ENCODE peak calls at places on chromosome 5, in six cellular contexts. G, A, L, Z, Q and S are unnamed samples.

GRCh38 chr5:321233-321725 is at the start of gene AHRR:
- DNase-seq in Q (peak; percentile 47), L (peak; percentile 86), Z (peak; percentile 83), A (peak; percentile 92), G (no peak), S (peak; percentile 44)

GRCh38 chr5:9361835-9362234 is 184.0 kb downstream of the SEMA5A start:
- DNase-seq in Z (peak; percentile 79), A (peak; percentile 90), G (no peak), Q (peak; percentile 51), L (peak; percentile 65), S (no peak)

GRCh38 chr5:41951224-41951623 is 26.1 kb downstream of the FBXO4 start:
- DNase-seq in Q (no peak), A (no peak), L (no peak), G (no peak), Z (no peak), S (no peak)

GRCh38 chr5:132202711-132203463 is 24.8 kb downstream of the P4HA2 start:
- DNase-seq in L (no peak), Q (no peak), G (no peak), A (peak; percentile 23), Z (no peak), S (no peak)

GRCh38 chr5:149408252-149409099 is 29.4 kb upstream of the IL17B start:
- DNase-seq in Z (no peak), Q (no peak), A (no peak), G (no peak), L (no peak), S (no peak)

GRCh38 chr5:175697846-175698245 is 40.0 kb downstream of the HRH2 start:
- DNase-seq in Q (no peak), L (no peak), A (no peak), G (no peak), Z (no peak), S (no peak)

GRCh38 chr5:119355244-119355635 is 579 bp upstream of the TNFAIP8 start:
- DNase-seq in A (peak; percentile 73), L (peak; percentile 46), Q (no peak), Z (no peak), G (no peak), S (no peak)

GRCh38 chr5:134464988-134465855 is 53.5 kb upstream of the CDKN2AIPNL start:
- DNase-seq in A (peak; percentile 51), L (peak; percentile 7), G (no peak), Q (no peak), Z (no peak), S (no peak)

GRCh38 chr5:169192572-169192971 is 108.4 kb downstream of the SLIT3 start:
- DNase-seq in L (no peak), A (no peak), G (no peak), Z (no peak), Q (no peak), S (no peak)

GRCh38 chr5:176536132-176536901 is 885 bp downstream of the RNF44 start:
- DNase-seq in Z (peak; percentile 79), G (no peak), A (peak; percentile 90), Q (peak; percentile 89), L (peak; percentile 85), S (peak; percentile 25)

GRCh38 chr5:151480859-151481258 is 33.5 kb downstream of the SLC36A1 start:
- DNase-seq in G (peak; percentile 39), Q (peak; percentile 25), L (no peak), Z (no peak), A (peak; percentile 55), S (no peak)

GRCh38 chr5:149452665-149453617 is 73.8 kb upstream of the IL17B start:
- DNase-seq in G (peak; percentile 84), L (peak; percentile 76), A (peak; percentile 85), Z (no peak), Q (peak; percentile 96), S (no peak)

GRCh38 chr5:53983568-53984465 is 326.6 kb downstream of the ARL15 start:
- DNase-seq in A (no peak), Q (no peak), Z (no peak), L (no peak), G (peak; percentile 60), S (no peak)

GRCh38 chr5:42808888-42809611 is 2.6 kb downstream of the SELENOP start:
- DNase-seq in G (no peak), Q (no peak), L (no peak), Z (no peak), A (no peak), S (no peak)

GRCh38 chr5:148620696-148621095 is 33.6 kb downstream of the HTR4 start:
- DNase-seq in Z (no peak), L (no peak), Q (no peak), A (no peak), G (no peak), S (no peak)

GRCh38 chr5:154647760-154648143 is 107.4 kb upstream of the LARP1 start:
- DNase-seq in Q (no peak), G (no peak), A (no peak), L (peak; percentile 32), Z (no peak), S (no peak)

GRCh38 chr5:138054863-138055558 is 22.1 kb upstream of the FAM13B start:
- DNase-seq in Z (no peak), Q (no peak), L (no peak), G (no peak), A (peak; percentile 62), S (no peak)

GRCh38 chr5:40233268-40233667 is 446.4 kb upstream of the PTGER4 start:
- DNase-seq in Q (peak; percentile 63), Z (no peak), L (no peak), G (no peak), A (no peak), S (no peak)

GRCh38 chr5:34959323-34959722 is 30.0 kb downstream of the DNAJC21 start:
- DNase-seq in L (peak; percentile 40), G (peak; percentile 29), A (no peak), Q (peak; percentile 57), Z (no peak), S (no peak)

GRCh38 chr5:17359451-17359965 is 138.5 kb upstream of the TAF11L2 start:
- DNase-seq in A (no peak), Z (no peak), G (peak; percentile 93), L (peak; percentile 65), Q (peak; percentile 69), S (peak; percentile 86)

GRCh38 chr5:122835681-122836080 is 9.7 kb upstream of the SNX24 start:
- DNase-seq in Q (no peak), G (no peak), A (no peak), L (no peak), Z (no peak), S (no peak)

GRCh38 chr5:39716532-39716971 is 291.8 kb upstream of the DAB2 start:
- DNase-seq in Z (peak; percentile 51), Q (peak; percentile 73), A (peak; percentile 85), G (no peak), L (peak; percentile 71), S (peak; percentile 3)

GRCh38 chr5:123181394-123181801 is 92.4 kb downstream of the PRDM6 start:
- DNase-seq in A (no peak), Z (no peak), G (no peak), Q (no peak), L (peak; percentile 58), S (no peak)

GRCh38 chr5:145887976-145888574 is 15.3 kb upstream of the GRXCR2 start:
- DNase-seq in L (peak; percentile 71), A (peak; percentile 88), Q (peak; percentile 55), G (no peak), Z (peak; percentile 49), S (no peak)

GRCh38 chr5:33901176-33901575 is 9.4 kb upstream of the ADAMTS12 start:
- DNase-seq in A (no peak), Z (no peak), L (no peak), Q (no peak), G (peak; percentile 56), S (peak; percentile 80)

DNA sequence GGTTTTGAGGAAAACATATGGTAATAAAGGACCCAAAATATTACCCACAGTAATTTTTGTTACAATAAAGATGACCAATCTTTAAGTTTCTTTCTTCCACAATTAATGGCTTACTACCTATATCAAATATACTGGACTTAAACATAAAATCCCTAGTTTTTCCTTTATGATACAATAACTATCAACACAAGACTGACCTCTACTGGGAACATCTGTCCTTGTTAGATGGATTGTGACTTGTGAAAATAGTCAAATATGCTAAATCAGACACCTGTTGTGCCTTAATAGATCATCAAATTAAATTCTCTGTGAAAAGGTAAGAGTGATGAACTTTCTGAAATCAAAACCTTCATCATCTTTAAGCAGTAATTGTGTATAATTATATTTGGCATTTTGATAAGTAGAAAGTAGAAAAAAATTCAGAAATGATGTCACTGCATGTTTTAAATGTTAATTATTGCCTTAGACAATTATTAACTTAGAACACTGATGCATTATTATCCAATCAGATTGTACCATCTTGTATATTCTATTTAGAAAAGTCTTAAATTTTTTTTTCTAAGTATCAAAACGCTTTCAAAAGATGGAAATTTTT is 113.6 kb downstream of the DEPDC1B start:
- DNase-seq in Z (no peak), A (no peak), G (peak; percentile 3), Q (peak; percentile 54), L (peak; percentile 28), S (no peak)
- TF ChIP-seq CTCF in Z (peak; percentile 21), A (peak; percentile 68), G (peak; percentile 38), Q (peak; percentile 36), L (peak; percentile 64), S (peak; percentile 29)

DNA sequence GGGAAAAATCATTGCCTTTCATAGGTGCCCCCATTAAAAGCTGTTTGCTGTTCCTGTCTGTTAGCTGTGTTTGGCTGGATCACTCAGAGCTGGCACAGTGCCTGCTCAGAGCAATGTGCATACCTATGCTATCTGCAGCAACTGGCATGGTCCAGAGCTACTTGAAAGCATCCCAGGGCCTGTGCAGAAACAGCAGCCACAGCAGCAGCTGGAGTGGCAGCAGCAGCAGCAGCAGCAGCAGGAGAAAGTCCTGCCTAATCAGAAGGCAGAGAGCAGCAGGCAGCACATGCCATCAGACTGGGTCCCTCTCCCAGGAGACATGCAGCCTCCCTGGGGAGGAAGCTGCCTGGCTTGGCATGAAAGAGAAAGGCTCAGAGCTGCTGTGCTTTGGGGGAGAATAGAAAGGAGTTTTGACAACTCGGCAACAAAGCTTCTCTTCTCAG is 243.8 kb upstream of the WWC1 start:
- DNase-seq in A (peak; percentile 92), L (no peak), Z (no peak), Q (peak; percentile 31), G (no peak), S (no peak)
- TF ChIP-seq CTCF in A (peak; percentile 9), L (no peak), Z (no peak), Q (no peak), G (no peak), S (no peak)

DNA sequence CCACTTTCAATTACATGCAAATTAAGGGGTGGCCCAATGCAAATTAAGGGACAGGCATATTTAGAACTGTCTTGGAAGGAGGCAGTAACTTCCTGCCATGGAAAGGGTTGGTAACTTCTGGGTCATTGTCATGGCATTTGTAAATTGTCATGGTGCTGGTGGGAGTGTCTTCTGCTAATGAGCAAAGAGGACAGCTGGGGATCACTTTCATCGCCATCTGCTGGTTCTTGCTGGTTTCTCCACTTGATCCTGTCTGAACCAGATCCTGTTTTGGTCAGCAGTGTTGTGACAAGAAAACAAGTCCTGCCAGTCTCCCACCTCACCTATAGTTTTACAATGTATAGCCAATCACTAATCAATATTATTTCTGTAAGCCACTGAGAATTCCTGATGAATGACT is 23.4 kb upstream of the UGT3A2 start:
- DNase-seq in Z (peak; percentile 48), Q (peak; percentile 5), G (no peak), A (peak; percentile 87), L (peak; percentile 43), S (no peak)
- TF ChIP-seq CTCF in Z (peak; percentile 24), Q (peak; percentile 58), G (peak; percentile 54), A (peak; percentile 78), L (peak; percentile 24), S (peak; percentile 45)

DNA sequence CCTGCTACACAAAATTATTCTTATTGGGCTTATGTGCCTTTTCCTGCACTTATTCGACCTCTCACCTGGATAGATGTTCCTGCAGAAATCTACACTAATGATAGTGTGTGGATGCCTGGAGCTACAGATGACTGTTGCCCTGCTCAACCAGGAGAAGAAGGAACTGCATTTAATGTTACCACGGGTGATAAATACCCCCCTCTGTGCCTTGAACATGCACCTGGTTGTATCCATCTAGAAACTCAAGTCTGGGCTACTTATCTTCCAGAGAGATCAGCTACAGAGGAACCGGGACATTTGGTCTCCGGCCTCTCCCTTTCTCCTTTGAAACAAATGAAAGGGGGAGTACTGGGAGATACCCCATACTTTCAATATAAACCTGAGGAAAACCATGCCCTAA is 54.5 kb downstream of the SH3PXD2B start:
- DNase-seq in Z (no peak), L (no peak), Q (no peak), G (no peak), A (no peak), S (no peak)
- TF ChIP-seq CTCF in Z (no peak), L (no peak), Q (no peak), G (no peak), A (no peak), S (no peak)